ENCODE peak calls at places on chromosomes 13 and 19, in six cellular contexts. D is CD8-positive, alpha-beta T cell; X is nephron progenitor cell; Z is mesendoderm; O is iris pigment epithelial cell; A is coronary artery. G is an unnamed sample.

GRCh38 chr19:10760268-10760944 is 42.5 kb downstream of the DNM2 start:
- DNase-seq in D (peak), X (peak), Z (peak), O (no peak), A (no peak), G (peak)

GRCh38 chr13:33281951-33282595 is 3.5 kb downstream of the STARD13 start:
- DNase-seq in D (no peak), X (no peak), Z (no peak), O (peak), A (no peak), G (peak)

GRCh38 chr13:103188688-103189326 is 122.6 kb upstream of the SLC10A2 start:
- DNase-seq in D (no peak), X (no peak), Z (peak), O (peak), A (no peak), G (peak)

GRCh38 chr13:57996717-57997116 is 365.2 kb downstream of the PCDH17 start:
- DNase-seq in D (no peak), X (no peak), Z (no peak), O (peak), A (no peak), G (peak)

GRCh38 chr19:543912-544608 is at the start of gene GZMM:
- DNase-seq in D (peak), X (no peak), Z (no peak), O (no peak), A (no peak), G (no peak)

GRCh38 chr13:47433461-47434005 is 536.7 kb upstream of the HTR2A start:
- DNase-seq in D (no peak), X (no peak), Z (no peak), O (no peak), A (no peak), G (peak)

GRCh38 chr13:42355118-42355840 is 83.3 kb downstream of the AKAP11 start:
- DNase-seq in D (peak), X (no peak), Z (peak), O (no peak), A (no peak), G (no peak)

GRCh38 chr19:36009220-36009619 is 607 bp upstream of the SYNE4 start:
- DNase-seq in D (peak), X (peak), Z (peak), O (peak), A (no peak), G (peak)

GRCh38 chr19:55156202-55157063 is 1.1 kb downstream of the TNNI3 start:
- DNase-seq in D (peak), X (peak), Z (peak), O (peak), A (no peak), G (no peak)

G was measured in astrocyte.